ENCODE peak calls at places on chromosomes 1 and 21, in nine cellular contexts. M is breast epithelium, D is uterus, N is left lung, E is Calu3, A is GM06990, J is mucosa of descending colon, Q is body of pancreas, I is kidney. T is an unnamed sample.

GRCh38 chr1:116130376-116130775 is 19.2 kb downstream of the MAB21L3 start:
- DNase-seq in M (no peak), D (no peak), N (no peak), E (no peak), A (no peak), J (no peak), Q (no peak), I (no peak), T (no peak)

GRCh38 chr1:24309762-24310485 is 9.2 kb upstream of the GRHL3 start:
- DNase-seq in M (no peak), D (no peak), N (no peak), E (no peak), A (no peak), J (no peak), Q (no peak), I (no peak), T (no peak)

GRCh38 chr1:4395676-4396075 is 258.7 kb upstream of the AJAP1 start:
- DNase-seq in M (no peak), D (no peak), N (no peak), E (no peak), A (no peak), J (no peak), Q (no peak), I (no peak), T (no peak)

GRCh38 chr1:154423303-154423987 is 18.3 kb downstream of the IL6R start:
- DNase-seq in M (no peak), D (no peak), N (no peak), E (no peak), A (no peak), J (peak), Q (no peak), I (no peak), T (peak)

GRCh38 chr1:232463226-232463625 is 166.7 kb downstream of the SIPA1L2 start:
- DNase-seq in M (no peak), D (no peak), N (no peak), E (no peak), A (no peak), J (no peak), Q (no peak), I (no peak), T (no peak)

GRCh38 chr21:18443686-18444085 is 40.1 kb upstream of the TMPRSS15 start:
- DNase-seq in M (no peak), D (no peak), N (no peak), E (no peak), A (no peak), J (no peak), Q (no peak), I (no peak), T (no peak)

GRCh38 chr21:32797679-32798078 is 26.1 kb upstream of the PAXBP1 start:
- DNase-seq in M (no peak), D (no peak), N (no peak), E (no peak), A (no peak), J (no peak), Q (no peak), I (no peak), T (no peak)

GRCh38 chr21:31173881-31174555 is 135.7 kb upstream of the KRTAP19-8 start:
- DNase-seq in M (no peak), D (no peak), N (no peak), E (no peak), A (no peak), J (peak), Q (peak), I (no peak), T (peak)

GRCh38 chr1:84406209-84406917 is 8.1 kb downstream of the DNASE2B start:
- DNase-seq in M (no peak), D (no peak), N (no peak), E (no peak), A (no peak), J (no peak), Q (no peak), I (no peak), T (no peak)

GRCh38 chr1:32963746-32964460 is 706 bp downstream of the RNF19B start:
- DNase-seq in M (peak), D (peak), N (peak), E (peak), A (peak), J (peak), Q (peak), I (peak), T (peak)

GRCh38 chr1:44447051-44447806 is 42.2 kb downstream of the RNF220 start:
- DNase-seq in M (no peak), D (no peak), N (no peak), E (no peak), A (no peak), J (no peak), Q (no peak), I (no peak), T (no peak)

GRCh38 chr1:85343213-85343611 is 66.8 kb upstream of the BCL10 start:
- DNase-seq in M (no peak), D (no peak), N (no peak), E (no peak), A (no peak), J (no peak), Q (peak), I (no peak), T (peak)

GRCh38 chr1:43570784-43571183 is 40.1 kb downstream of the PTPRF start:
- DNase-seq in M (no peak), D (no peak), N (no peak), E (no peak), A (no peak), J (no peak), Q (no peak), I (no peak), T (no peak)

GRCh38 chr1:225652726-225653462 is at the start of gene ENAH:
- DNase-seq in M (peak), D (peak), N (peak), E (peak), A (peak), J (peak), Q (peak), I (peak), T (peak)

GRCh38 chr1:110336300-110337039 is 2.7 kb upstream of the RBM15 start:
- DNase-seq in M (no peak), D (no peak), N (no peak), E (peak), A (no peak), J (no peak), Q (no peak), I (no peak), T (peak)

GRCh38 chr1:20885121-20885520 is 98.0 kb upstream of the HP1BP3 start:
- DNase-seq in M (no peak), D (no peak), N (no peak), E (no peak), A (no peak), J (no peak), Q (no peak), I (no peak), T (no peak)

GRCh38 chr1:233085566-233085965 is 135.2 kb downstream of the NTPCR start:
- DNase-seq in M (no peak), D (no peak), N (no peak), E (no peak), A (no peak), J (no peak), Q (no peak), I (no peak), T (no peak)

GRCh38 chr1:96236156-96236739 is 485.3 kb upstream of the PTBP2 start:
- DNase-seq in M (no peak), D (peak), N (no peak), E (peak), A (no peak), J (no peak), Q (peak), I (no peak), T (peak)

DNA sequence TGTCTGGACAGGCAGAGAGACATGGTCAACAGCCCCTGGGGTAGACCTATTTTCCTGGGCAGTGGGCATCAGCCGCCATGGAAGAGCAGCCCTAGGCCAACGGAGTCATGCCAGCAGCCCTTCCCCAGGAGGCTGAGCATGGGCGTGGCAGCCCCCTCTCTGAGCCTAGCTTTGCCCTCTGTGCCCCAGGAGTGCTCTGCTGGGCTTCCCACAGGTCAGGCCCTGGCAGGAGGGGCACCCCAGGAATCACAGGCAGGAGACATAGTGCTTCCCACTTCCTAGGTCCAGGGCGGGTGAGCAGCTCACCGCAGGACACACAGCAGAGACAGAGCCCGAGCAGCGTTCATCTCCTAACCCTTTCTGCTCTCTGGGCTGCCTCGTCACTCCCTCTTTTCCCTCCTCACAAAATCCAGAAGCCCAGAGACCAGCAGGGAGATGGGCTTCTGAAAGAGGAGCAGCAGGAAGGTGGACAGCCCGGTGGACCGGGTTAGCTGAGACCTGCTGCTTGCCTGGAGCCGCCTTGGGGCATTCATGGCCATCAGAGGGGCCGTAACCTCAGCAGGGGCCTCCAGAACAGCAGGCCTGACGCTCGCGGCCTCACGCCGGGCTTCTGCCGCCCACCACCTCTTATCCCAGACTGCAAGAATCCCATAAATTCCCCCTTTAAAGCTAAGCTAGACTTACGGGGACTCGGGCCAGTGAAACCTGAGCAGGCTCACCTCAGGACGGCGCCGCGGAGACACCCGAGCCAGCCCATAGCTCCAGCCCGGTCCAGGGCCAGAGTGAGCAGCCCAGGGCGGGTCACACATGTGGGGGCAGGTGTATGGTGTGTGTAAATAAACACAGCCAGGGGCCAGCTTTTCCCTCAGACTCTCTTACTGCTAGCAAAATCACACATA is 132.5 kb downstream of the GLIS1 start:
- DNase-seq in M (peak), D (no peak), N (no peak), E (no peak), A (no peak), J (no peak), Q (no peak), I (no peak), T (no peak)
- TF ChIP-seq CTCF in M (no peak), D (no peak), N (no peak), E (no peak), A (no peak), J (no peak), Q (no peak), I (no peak), T (no peak)

GRCh38 chr1:36366091-36366661 is 19.5 kb downstream of the STK40 start:
- DNase-seq in M (no peak), D (peak), N (no peak), E (no peak), A (no peak), J (no peak), Q (peak), I (no peak), T (no peak)
- TF ChIP-seq CTCF in M (no peak), D (no peak), N (no peak), E (no peak), A (no peak), J (no peak), Q (no peak), I (no peak), T (no peak)

GRCh38 chr1:220526294-220526693 is 1.6 kb upstream of the MARK1 start:
- DNase-seq in M (no peak), D (no peak), N (no peak), E (no peak), A (no peak), J (no peak), Q (no peak), I (no peak), T (no peak)
- TF ChIP-seq CTCF in M (no peak), D (no peak), N (no peak), E (no peak), A (no peak), J (no peak), Q (no peak), I (no peak), T (no peak)

DNA sequence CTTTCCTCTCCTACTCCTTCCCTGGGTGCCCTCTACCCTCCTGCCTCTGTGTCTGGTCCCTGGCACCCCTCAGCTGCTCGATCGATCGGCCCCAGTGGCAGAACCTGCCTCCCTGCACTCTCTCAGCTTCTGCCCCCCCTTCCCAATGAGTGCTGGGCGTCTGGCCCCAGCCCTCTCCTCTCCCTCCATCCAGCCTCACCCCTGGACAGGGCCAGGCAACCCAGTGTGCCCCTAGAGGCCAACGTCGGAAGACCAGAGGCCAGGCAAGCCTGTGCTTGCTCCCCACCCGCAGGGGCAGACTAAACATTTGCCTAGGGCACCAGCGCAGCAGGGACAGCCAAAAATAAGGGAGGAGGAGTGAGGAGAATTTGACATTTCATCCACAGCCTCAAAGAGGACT is 43.5 kb downstream of the LGR6 start:
- DNase-seq in M (peak), D (no peak), N (no peak), E (peak), A (peak), J (peak), Q (peak), I (peak), T (no peak)
- TF ChIP-seq CTCF in M (no peak), D (no peak), N (peak), E (peak), A (peak), J (peak), Q (peak), I (no peak), T (peak)

GRCh38 chr1:160167580-160167979 is 16.2 kb downstream of the ATP1A4 start:
- DNase-seq in M (no peak), D (no peak), N (no peak), E (no peak), A (no peak), J (no peak), Q (no peak), I (no peak), T (no peak)

GRCh38 chr1:160168609-160169369 is 17.4 kb downstream of the ATP1A4 start:
- DNase-seq in M (no peak), D (no peak), N (no peak), E (no peak), A (peak), J (no peak), Q (no peak), I (no peak), T (no peak)

GRCh38 chr1:160167056-160167455 is 15.7 kb downstream of the ATP1A4 start:
- DNase-seq in M (no peak), D (no peak), N (no peak), E (no peak), A (no peak), J (no peak), Q (no peak), I (no peak), T (no peak)

GRCh38 chr1:160166459-160166858 is 15.1 kb downstream of the ATP1A4 start:
- DNase-seq in M (no peak), D (no peak), N (no peak), E (no peak), A (no peak), J (no peak), Q (no peak), I (no peak), T (no peak)

DNA sequence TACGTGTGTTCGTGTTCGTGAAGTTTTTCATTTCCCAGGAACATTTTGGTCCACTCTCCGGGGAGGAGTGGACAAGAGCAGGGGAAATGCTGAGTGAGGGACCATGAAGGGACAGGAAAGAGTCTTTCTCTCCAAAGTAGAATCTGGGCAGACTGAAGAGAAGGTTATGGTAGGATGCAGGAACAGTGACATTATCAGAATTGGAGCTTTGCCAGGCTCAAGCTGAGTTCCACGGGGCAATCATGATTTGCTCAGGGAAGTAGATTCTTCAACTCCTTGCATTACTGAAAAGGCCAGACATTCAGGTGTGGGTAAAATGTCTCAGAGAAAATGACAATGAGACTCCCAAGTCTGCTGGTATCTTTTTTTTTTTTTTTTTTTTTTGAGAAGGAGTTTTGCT is 16.6 kb downstream of the ATP1A4 start:
- DNase-seq in M (no peak), D (no peak), N (no peak), E (no peak), A (no peak), J (no peak), Q (no peak), I (no peak), T (no peak)
- TF ChIP-seq CTCF in M (no peak), D (no peak), N (no peak), E (no peak), A (no peak), J (no peak), Q (no peak), I (no peak), T (no peak)

T was measured in adrenal gland.